ENCODE peak calls at places on chromosomes 13 and 19, in ten cellular contexts. Q, H, G, J, L, S, X, F, E and C are unnamed samples.

GRCh38 chr19:55672418-55672817 is 2.6 kb upstream of the EPN1 start:
- DNase-seq in Q (peak), H (no peak), G (no peak), J (peak), L (no peak), S (no peak), X (no peak), F (no peak), E (no peak), C (no peak)

GRCh38 chr13:103104340-103104739 is 38.1 kb upstream of the SLC10A2 start:
- DNase-seq in Q (no peak), H (no peak), G (peak), J (no peak), L (peak), S (no peak), X (no peak), F (no peak), E (no peak), C (no peak)

GRCh38 chr13:104140557-104140956 is 1074.3 kb upstream of the SLC10A2 start:
- DNase-seq in Q (peak), H (no peak), G (no peak), J (peak), L (no peak), S (no peak), X (no peak), F (no peak), E (no peak), C (no peak)

GRCh38 chr13:25037057-25037813 is 58.7 kb upstream of the PABPC3 start:
- DNase-seq in Q (peak), H (peak), G (peak), J (peak), L (peak), S (no peak), X (peak), F (no peak), E (no peak), C (peak)

GRCh38 chr19:33771308-33772101 is 25.2 kb upstream of the KCTD15 start:
- DNase-seq in Q (peak), H (peak), G (peak), J (peak), L (peak), S (no peak), X (peak), F (peak), E (peak), C (peak)

GRCh38 chr19:54154603-54155345 is 4.7 kb downstream of the LENG1 start:
- DNase-seq in Q (peak), H (no peak), G (no peak), J (no peak), L (no peak), S (no peak), X (peak), F (no peak), E (no peak), C (no peak)

GRCh38 chr13:28474491-28475134 is 20.3 kb downstream of the FLT1 start:
- DNase-seq in Q (no peak), H (no peak), G (no peak), J (peak), L (no peak), S (no peak), X (no peak), F (no peak), E (no peak), C (no peak)

GRCh38 chr19:54517483-54517882 is 14.9 kb downstream of the LAIR2 start:
- DNase-seq in Q (peak), H (peak), G (peak), J (peak), L (peak), S (no peak), X (peak), F (peak), E (no peak), C (no peak)

DNA sequence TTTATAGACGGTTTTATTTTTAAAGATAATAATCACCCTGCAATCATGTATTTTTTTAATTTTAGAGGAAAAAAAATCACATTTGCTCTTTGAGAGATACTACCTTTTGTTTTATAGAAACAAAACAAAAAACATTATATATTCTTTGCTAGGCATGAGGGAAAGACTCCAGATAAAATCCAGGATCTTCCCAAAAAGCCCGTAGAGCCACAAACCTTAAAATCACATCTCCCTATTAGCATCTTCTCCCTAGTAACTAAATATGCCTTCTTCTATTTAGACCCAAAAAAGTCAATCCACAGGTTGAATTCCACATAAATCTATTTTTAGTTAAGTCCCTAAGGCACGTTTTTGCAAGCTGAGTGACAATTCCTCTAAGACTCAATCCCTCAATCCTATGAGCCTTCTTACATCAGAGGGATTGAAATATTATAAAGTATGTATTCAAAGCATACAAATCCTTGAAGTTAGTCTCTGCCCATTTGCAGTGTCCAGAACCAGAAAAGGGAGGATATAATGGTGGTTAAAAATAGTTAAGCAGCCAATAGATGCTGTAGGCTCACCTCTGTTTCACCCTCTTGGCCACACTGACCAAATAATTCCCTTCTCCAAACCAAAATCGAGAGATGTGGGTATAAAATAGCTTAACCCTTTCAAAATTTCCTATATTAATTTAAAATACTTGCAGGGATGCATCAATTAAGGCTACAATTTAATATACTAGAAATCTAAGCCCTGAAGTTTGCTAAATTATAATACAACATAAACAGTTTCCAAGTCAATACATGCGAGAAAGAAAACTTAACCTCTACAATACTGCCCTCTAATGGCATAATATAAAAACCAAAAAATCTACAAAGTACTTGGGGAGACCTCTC is 64.0 kb downstream of the SERP2 start:
- DNase-seq in Q (peak), H (no peak), G (no peak), J (peak), L (peak), S (no peak), X (peak), F (no peak), E (no peak), C (no peak)
- TF ChIP-seq CTCF in Q (peak), H (peak), G (peak), J (peak), L (peak), S (peak), X (peak), F (peak), E (peak), C (peak)

GRCh38 chr13:49246850-49247721 is 639 bp upstream of the CDADC1 start:
- DNase-seq in Q (no peak), H (no peak), G (no peak), J (no peak), L (no peak), S (no peak), X (no peak), F (no peak), E (no peak), C (no peak)

GRCh38 chr13:49248433-49249002 is 793 bp downstream of the CDADC1 start:
- DNase-seq in Q (peak), H (no peak), G (no peak), J (peak), L (no peak), S (no peak), X (peak), F (no peak), E (no peak), C (no peak)

GRCh38 chr13:49253310-49253709 is 5.6 kb downstream of the CDADC1 start:
- DNase-seq in Q (no peak), H (no peak), G (no peak), J (no peak), L (no peak), S (no peak), X (no peak), F (no peak), E (no peak), C (no peak)

GRCh38 chr13:49247722-49248432 is at the start of gene CDADC1:
- DNase-seq in Q (peak), H (peak), G (peak), J (peak), L (peak), S (peak), X (peak), F (peak), E (peak), C (peak)
- TF ChIP-seq CTCF in Q (no peak), H (no peak), G (no peak), J (no peak), L (no peak), S (no peak), X (no peak), F (no peak), E (no peak), C (no peak)

DNA sequence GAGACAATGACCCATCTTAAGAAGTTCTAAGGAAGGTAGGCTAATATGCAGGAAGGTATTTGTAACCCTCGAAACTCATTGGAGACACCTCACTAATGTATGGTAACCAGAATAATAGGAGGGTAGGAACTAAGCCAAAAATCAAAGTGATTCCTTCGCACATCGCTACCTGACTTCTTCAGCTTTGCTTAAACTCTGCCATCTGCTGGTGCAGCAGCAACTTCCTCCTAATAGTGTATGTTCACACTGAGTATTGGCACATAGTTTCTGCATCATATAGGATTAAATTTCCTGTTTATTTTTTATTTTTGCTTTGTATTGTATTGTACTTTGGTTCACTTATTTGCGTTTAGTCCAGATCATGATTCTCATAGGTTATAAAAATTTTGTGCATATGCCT is 676.2 kb downstream of the GPC5 start:
- DNase-seq in Q (no peak), H (no peak), G (peak), J (peak), L (peak), S (no peak), X (no peak), F (no peak), E (no peak), C (no peak)
- TF ChIP-seq CTCF in Q (peak), H (peak), G (peak), J (peak), L (peak), S (no peak), X (no peak), F (no peak), E (no peak), C (peak)

GRCh38 chr19:43527860-43528622 is 1.0 kb upstream of the ETHE1 start:
- DNase-seq in Q (no peak), H (no peak), G (no peak), J (no peak), L (no peak), S (peak), X (peak), F (peak), E (peak), C (no peak)
- TF ChIP-seq CTCF in Q (no peak), H (no peak), G (no peak), J (no peak), L (no peak), S (no peak), X (no peak), F (no peak), E (no peak), C (no peak)

GRCh38 chr19:17305517-17306284 is at the start of gene MRPL34:
- DNase-seq in Q (peak), H (peak), G (peak), J (peak), L (peak), S (peak), X (peak), F (peak), E (peak), C (peak)
- TF ChIP-seq CTCF in Q (peak), H (peak), G (peak), J (peak), L (peak), S (peak), X (peak), F (peak), E (peak), C (peak)

DNA sequence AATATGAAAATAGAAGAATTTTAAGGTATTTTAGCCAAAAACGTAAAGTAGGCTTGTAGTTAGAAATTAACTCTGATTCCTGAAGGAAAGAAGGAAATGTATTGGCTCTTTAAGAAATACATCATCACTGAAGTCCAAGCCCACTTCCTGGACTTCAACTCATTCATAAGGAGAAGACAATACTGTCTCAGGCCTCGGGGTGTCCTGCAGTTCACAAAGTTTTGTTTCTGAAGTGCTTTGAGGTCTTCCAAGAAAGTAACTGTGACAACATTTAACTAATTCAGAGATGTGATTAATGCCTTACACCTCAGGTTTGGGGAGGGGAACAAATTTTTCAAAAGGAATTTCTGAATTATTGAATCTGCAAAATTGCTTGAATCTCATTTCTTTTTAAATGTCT is 65.8 kb upstream of the STARD13 start:
- DNase-seq in Q (peak), H (no peak), G (no peak), J (peak), L (no peak), S (no peak), X (peak), F (no peak), E (no peak), C (no peak)
- TF ChIP-seq CTCF in Q (no peak), H (no peak), G (no peak), J (peak), L (no peak), S (no peak), X (peak), F (no peak), E (no peak), C (no peak)

GRCh38 chr13:22690756-22691155 is 490.0 kb upstream of the SGCG start:
- DNase-seq in Q (no peak), H (no peak), G (no peak), J (no peak), L (no peak), S (no peak), X (no peak), F (no peak), E (no peak), C (no peak)
- TF ChIP-seq CTCF in Q (no peak), H (no peak), G (no peak), J (no peak), L (no peak), S (no peak), X (no peak), F (no peak), E (no peak), C (no peak)

DNA sequence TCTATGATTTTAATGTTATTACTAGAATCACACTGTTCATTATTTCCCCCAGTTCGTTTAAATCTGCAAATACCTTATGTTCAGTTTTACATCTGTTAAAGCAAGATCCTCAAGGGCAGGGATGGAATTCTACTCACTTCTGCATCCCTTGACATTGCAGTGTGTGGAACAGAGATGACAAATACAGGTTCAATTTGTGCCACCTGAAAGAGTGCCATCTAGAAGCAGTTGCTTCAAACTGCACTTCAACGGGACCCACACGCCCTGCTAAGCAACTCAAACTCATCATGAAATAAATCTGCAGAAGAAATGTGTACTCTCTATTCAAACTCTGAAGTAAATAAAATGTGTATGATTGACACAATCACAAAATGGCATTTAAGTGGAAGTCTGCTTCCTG is 44.5 kb downstream of the RUBCNL start:
- DNase-seq in Q (no peak), H (no peak), G (no peak), J (no peak), L (no peak), S (no peak), X (no peak), F (no peak), E (no peak), C (no peak)
- TF ChIP-seq CTCF in Q (no peak), H (no peak), G (peak), J (no peak), L (no peak), S (no peak), X (no peak), F (no peak), E (no peak), C (no peak)

GRCh38 chr13:36847541-36848045 is 28.6 kb downstream of the RFXAP start:
- DNase-seq in Q (no peak), H (no peak), G (no peak), J (no peak), L (no peak), S (no peak), X (no peak), F (no peak), E (no peak), C (no peak)

GRCh38 chr13:36850790-36851438 is 31.9 kb downstream of the RFXAP start:
- DNase-seq in Q (no peak), H (peak), G (peak), J (peak), L (peak), S (no peak), X (peak), F (no peak), E (no peak), C (peak)

DNA sequence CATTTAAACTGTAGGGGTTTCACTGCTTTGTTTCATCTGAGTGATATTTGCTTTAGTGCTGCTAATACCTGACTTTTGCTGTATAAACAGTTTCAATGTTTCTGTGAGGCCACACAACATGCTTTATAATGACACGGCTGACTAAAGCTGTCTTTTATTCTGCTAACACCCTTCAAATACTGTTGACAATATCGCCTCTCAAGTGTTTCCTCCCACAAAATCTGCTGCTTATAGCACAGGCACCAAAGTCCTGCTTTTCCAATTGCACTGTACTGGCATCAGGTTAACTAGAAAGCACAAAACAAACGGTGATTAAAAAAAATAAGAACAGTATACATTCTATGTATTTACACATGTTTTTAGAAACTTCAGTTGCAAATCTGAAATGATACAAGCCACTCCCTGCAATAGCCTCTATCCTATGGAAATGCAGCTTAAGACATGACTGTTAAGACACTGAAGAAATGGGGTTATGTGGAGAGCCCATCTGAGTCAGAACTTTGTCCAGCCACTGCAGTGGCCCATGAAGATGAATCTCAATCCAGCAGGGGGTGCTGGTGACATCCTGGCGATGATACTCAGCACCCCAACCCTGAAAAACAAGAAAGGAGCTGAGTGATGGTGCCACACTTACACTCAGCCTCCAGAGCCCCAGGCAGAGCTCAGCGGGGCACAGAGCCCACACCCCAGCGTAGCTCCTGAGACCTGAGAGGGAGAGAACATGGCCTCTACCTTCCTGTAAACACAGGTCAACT is 29.4 kb downstream of the RFXAP start:
- DNase-seq in Q (no peak), H (no peak), G (no peak), J (peak), L (peak), S (no peak), X (peak), F (no peak), E (no peak), C (no peak)
- TF ChIP-seq CTCF in Q (no peak), H (no peak), G (peak), J (no peak), L (peak), S (no peak), X (peak), F (no peak), E (peak), C (peak)

GRCh38 chr13:109275848-109276247 is 510.5 kb downstream of the IRS2 start:
- DNase-seq in Q (peak), H (peak), G (peak), J (no peak), L (peak), S (no peak), X (peak), F (no peak), E (no peak), C (peak)
- TF ChIP-seq CTCF in Q (no peak), H (no peak), G (peak), J (no peak), L (peak), S (peak), X (no peak), F (no peak), E (no peak), C (no peak)